ENCODE peak calls at places on chromosomes 5 and 9, in seven cellular contexts. O is mucosa of descending colon, G is body of pancreas, I is hepatocyte, S is Calu3, M is A549, J is pancreas. X is an unnamed sample.

GRCh38 chr5:99034336-99034735 is 105.5 kb upstream of the CHD1 start:
- DNase-seq in J (no peak), O (no peak), S (peak), I (peak), M (no peak), G (no peak), X (no peak)

GRCh38 chr9:88173378-88173999 is 35.2 kb upstream of the SPATA31C2 start:
- DNase-seq in O (peak), I (peak), G (peak), M (peak), S (peak), J (no peak), X (no peak)

GRCh38 chr5:137997726-137998213 is 35.1 kb downstream of the FAM13B start:
- DNase-seq in G (no peak), J (no peak), O (no peak), I (no peak), S (no peak), M (no peak), X (no peak)

GRCh38 chr9:137972355-137972987 is 94.9 kb downstream of the CACNA1B start:
- DNase-seq in S (no peak), I (peak), J (no peak), G (no peak), O (no peak), M (no peak), X (peak)

GRCh38 chr5:149995385-149996085 is 4.9 kb downstream of the TIGD6 start:
- DNase-seq in I (no peak), M (no peak), G (no peak), S (no peak), J (no peak), O (no peak), X (no peak)

GRCh38 chr5:93117753-93118531 is 463.1 kb downstream of the NR2F1-AS1 start:
- DNase-seq in I (no peak), J (no peak), G (no peak), S (no peak), O (no peak), M (no peak), X (no peak)

GRCh38 chr9:118170032-118170955 is 466.1 kb downstream of the TLR4 start:
- DNase-seq in G (no peak), M (peak), J (no peak), S (peak), I (peak), O (no peak), X (no peak)

GRCh38 chr5:122129332-122129731 is at the start of gene ZNF474:
- DNase-seq in O (no peak), I (peak), J (no peak), S (peak), M (no peak), G (no peak), X (no peak)

GRCh38 chr9:22046243-22046642 is 37.1 kb upstream of the CDKN2B start:
- DNase-seq in I (no peak), M (no peak), O (no peak), G (no peak), S (no peak), J (no peak), X (no peak)

GRCh38 chr5:53537711-53538110 is 22.7 kb upstream of the NDUFS4 start:
- DNase-seq in I (no peak), M (no peak), S (no peak), O (no peak), G (no peak), J (no peak), X (no peak)

GRCh38 chr5:59661939-59662615 is 231.4 kb downstream of the PDE4D start:
- DNase-seq in G (no peak), M (no peak), J (no peak), S (no peak), I (no peak), O (no peak), X (no peak)

GRCh38 chr5:168269950-168270349 is 21.5 kb upstream of the WWC1 start:
- DNase-seq in O (no peak), I (peak), M (no peak), G (no peak), S (no peak), J (no peak), X (no peak)

GRCh38 chr9:2987679-2988078 is 143.8 kb upstream of the PUM3 start:
- DNase-seq in J (no peak), S (no peak), I (no peak), G (no peak), O (no peak), M (no peak), X (no peak)

DNA sequence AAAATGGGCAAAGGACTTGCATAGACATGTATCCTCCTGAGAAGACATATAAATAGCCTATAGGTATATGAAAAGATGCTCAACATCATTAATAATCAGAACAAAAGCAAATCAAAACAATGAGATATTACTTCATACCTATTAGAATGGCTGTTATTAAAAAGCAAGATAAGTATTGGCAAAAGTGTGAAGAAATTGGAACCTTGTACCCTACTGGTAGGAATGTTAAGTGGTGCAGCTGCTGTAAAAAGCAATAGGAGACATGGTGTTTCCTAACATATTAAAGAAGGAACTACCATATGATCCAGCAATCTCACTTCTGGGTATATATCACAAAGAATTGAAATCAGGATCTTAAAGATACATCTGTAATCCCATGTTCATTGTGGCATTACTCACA is 69.8 kb upstream of the PRR16 start:
- DNase-seq in M (no peak), S (no peak), G (no peak), I (no peak), J (no peak), O (no peak), X (no peak)
- TF ChIP-seq CTCF in M (no peak), S (no peak), G (no peak), I (no peak), J (no peak), O (no peak), X (no peak)

GRCh38 chr5:173786296-173787187 is 101.6 kb upstream of the CPEB4 start:
- DNase-seq in G (no peak), I (no peak), O (no peak), S (no peak), J (no peak), M (no peak), X (no peak)
- TF ChIP-seq CTCF in G (no peak), I (no peak), O (no peak), S (no peak), J (no peak), M (no peak), X (no peak)

GRCh38 chr5:140794594-140795258 is at the start of gene PCDHA2:
- DNase-seq in I (peak), J (no peak), M (peak), S (no peak), O (no peak), G (no peak), X (no peak)
- TF ChIP-seq CTCF in I (peak), J (no peak), M (no peak), S (no peak), O (no peak), G (no peak), X (no peak)

GRCh38 chr5:157469073-157469472 is 9.1 kb downstream of the NIPAL4 start:
- DNase-seq in S (no peak), G (no peak), J (no peak), M (no peak), O (no peak), I (no peak), X (no peak)
- TF ChIP-seq CTCF in S (no peak), G (no peak), J (no peak), M (peak), O (no peak), I (no peak), X (no peak)

DNA sequence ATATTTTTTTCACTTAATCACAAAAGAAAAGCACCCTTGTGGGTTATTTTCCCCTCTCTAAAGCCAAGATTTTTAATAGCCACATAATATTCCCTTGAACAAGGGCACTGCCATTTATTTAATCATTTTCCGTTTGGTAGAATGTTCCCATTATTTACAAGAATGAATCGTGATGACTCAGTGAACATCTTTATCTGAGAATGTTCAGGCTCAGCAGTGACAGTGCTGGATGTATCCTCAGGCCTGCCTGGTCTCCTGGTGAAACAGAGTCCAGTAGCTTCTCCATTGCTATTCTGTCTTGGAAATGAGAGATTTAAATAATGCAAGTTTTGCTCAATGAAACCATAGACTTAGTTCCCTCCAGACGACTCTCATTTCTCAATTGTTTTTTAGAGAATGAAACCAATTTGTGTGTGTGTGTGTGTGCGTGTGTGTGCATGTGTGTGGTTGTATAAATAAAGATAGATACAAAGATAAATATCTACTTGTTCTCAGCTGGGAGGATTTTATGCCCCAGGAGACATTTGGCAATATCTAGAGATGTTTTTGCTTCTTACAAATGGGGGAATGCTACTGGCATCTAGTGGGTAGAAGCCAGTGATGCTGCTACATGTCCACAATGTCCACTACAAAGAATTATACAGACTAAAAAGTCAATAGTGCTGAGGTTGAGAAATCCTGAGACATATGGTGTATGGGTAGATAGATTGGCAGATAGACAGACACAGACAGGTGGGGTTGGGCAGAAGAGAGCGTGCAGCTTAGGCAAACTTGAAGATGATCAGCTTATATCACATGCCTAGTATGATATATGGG is 55.0 kb downstream of the PAPPA start:
- DNase-seq in M (no peak), G (no peak), O (no peak), J (no peak), I (no peak), S (no peak), X (no peak)
- TF ChIP-seq CTCF in M (no peak), G (no peak), O (no peak), J (no peak), I (peak), S (no peak), X (no peak)

DNA sequence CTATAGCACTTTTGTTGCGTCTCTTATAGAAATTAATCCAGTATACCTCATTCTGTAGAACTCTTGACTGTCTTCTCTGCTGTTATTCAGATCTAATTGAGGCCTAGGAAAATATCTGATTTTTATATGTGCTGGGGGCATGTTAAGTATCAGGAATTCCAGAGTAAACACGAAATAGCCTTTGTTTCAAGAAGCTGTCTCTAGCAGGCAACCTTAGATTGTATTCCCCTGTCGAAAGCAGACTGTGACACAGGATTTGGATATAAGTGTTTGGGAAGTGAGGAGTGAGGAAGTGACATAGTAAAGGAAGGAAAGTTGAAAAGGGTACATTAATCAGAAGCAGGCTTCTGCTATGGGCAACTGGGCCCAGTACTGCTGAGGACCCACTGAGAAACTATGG is 72.1 kb upstream of the RASA1 start:
- DNase-seq in O (no peak), I (no peak), G (no peak), M (no peak), J (no peak), S (no peak), X (no peak)
- TF ChIP-seq CTCF in O (no peak), I (no peak), G (no peak), M (no peak), J (no peak), S (no peak), X (no peak)